ENCODE peak calls at places on chromosomes 4 and X, in eight cellular contexts. Y is keratinocyte; M is tibial artery; Q is CD8-positive, alpha-beta T cell; V is PC-3; A is lower lobe of right lung; L is esophagus muscularis mucosa; J is psoas muscle. I is an unnamed sample.

GRCh38 chrX:98067611-98068010 is 1183.9 kb downstream of the RPA4 start:
- DNase-seq in Y (no peak), M (no peak), Q (no peak), V (no peak), A (no peak), L (no peak), J (no peak), I (no peak)

GRCh38 chr4:56622176-56622575 is 58.9 kb downstream of the HOPX start:
- DNase-seq in Y (no peak), M (no peak), Q (no peak), V (peak; percentile 88), A (no peak), L (no peak), J (no peak), I (no peak)

GRCh38 chrX:10679387-10679786 is 59.0 kb upstream of the MID1 start:
- DNase-seq in Y (no peak), M (no peak), Q (no peak), V (no peak), A (no peak), L (no peak), J (no peak), I (no peak)

GRCh38 chrX:25198253-25198652 is 182.5 kb upstream of the ARX start:
- DNase-seq in Y (no peak), M (no peak), Q (no peak), V (no peak), A (no peak), L (no peak), J (no peak), I (no peak)

GRCh38 chr4:41540687-41541086 is 2.7 kb downstream of the LIMCH1 start:
- DNase-seq in Y (no peak), M (no peak), Q (no peak), V (no peak), A (no peak), L (no peak), J (no peak), I (no peak)

GRCh38 chrX:149910178-149910695 is 19.1 kb upstream of the HSFX4 start:
- DNase-seq in Y (no peak), M (no peak), Q (no peak), V (no peak), A (no peak), L (no peak), J (no peak), I (no peak)

GRCh38 chr4:7425171-7425570 is 9.6 kb downstream of the PSAPL1 start:
- DNase-seq in Y (no peak), M (peak; percentile 51), Q (no peak), V (no peak), A (peak; percentile 36), L (no peak), J (no peak), I (peak; percentile 57)

GRCh38 chr4:177012918-177013545 is 220.3 kb upstream of the VEGFC start:
- DNase-seq in Y (no peak), M (no peak), Q (no peak), V (peak; percentile 23), A (no peak), L (no peak), J (no peak), I (no peak)

GRCh38 chrX:141960573-141960972 is 56.9 kb downstream of the MAGEC1 start:
- DNase-seq in Y (no peak), M (no peak), Q (no peak), V (no peak), A (no peak), L (no peak), J (no peak), I (no peak)
- H3K4me1 ChIP-seq in Y (no peaks in the 10 kb centered on the region), M (no peaks in the 10 kb centered on the region), Q (no peaks in the 10 kb centered on the region), V (no peaks in the 10 kb centered on the region), A (no peaks in the 10 kb centered on the region), L (no peaks in the 10 kb centered on the region), J (no peaks in the 10 kb centered on the region), I (no peaks in the 10 kb centered on the region)

DNA sequence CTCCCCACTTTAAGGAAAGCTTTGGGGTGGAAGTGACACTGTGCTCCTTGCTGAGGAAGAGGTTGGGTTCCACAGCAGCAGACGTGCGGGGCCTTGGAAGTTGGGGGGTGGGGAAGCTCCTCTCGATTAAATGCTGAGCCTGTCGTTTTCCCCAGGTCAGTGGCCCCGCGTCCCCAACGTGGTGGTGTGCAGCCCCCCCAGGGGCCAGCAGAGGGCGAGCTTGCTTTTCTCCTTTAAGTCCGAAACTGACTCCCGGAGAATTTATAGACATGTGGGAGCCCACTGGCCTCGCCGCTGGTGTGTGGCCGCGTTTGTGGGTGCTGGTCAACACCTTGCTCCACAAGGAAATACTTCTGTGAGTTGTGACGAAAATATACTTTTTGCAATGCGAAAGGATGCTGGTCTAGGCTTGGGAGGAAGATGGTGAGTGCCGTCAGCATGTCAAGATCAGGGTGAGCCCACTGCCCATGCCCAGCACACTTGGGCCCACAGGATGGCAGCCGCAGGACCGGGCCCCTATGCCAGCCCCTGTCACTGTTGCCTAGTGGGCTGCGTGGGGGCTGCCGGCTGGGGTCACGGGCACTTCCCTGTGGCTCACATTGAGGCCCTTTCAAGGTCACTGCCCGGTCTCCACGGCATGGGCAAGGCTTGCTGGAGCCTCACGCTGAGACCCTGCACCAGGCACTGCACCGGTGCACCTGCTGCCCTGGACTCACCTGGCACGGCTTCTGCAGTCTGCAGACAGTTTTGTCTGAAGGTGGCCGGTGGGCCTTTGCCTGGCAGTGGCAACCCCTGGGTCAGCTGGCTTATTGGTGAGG is 9.4 kb downstream of the UVSSA start:
- DNase-seq in Y (no peak), M (no peak), Q (peak; percentile 48), V (peak; percentile 38), A (peak; percentile 73), L (no peak), J (peak; percentile 64), I (peak; percentile 86)
- H3K36me3 ChIP-seq in Y (peaks cover 14% of the 10 kb centered on the region), M (peaks cover 84% of the 10 kb centered on the region), Q (peaks cover 2% of the 10 kb centered on the region), V (no peaks in the 10 kb centered on the region), A (peaks cover 80% of the 10 kb centered on the region), L (peaks cover 64% of the 10 kb centered on the region), J (peaks cover 38% of the 10 kb centered on the region), I (peaks cover 89% of the 10 kb centered on the region)

GRCh38 chrX:70664726-70665125 is 220.1 kb downstream of the DLG3 start:
- DNase-seq in Y (no peak), M (no peak), Q (no peak), V (peak; percentile 49), A (no peak), L (no peak), J (no peak), I (no peak)
- TF ChIP-seq CTCF in Y (no peak), M (no peak), Q (peak; percentile 12), V (peak; percentile 58), A (no peak), L (peak; percentile 15), J (no peak), I (no peak)

GRCh38 chr4:70671091-70671490 is 4.8 kb upstream of the JCHAIN start:
- DNase-seq in Y (no peak), M (no peak), Q (no peak), V (no peak), A (no peak), L (no peak), J (no peak), I (no peak)
- H3K4me1 ChIP-seq in Y (no peaks in the 10 kb centered on the region), M (no peaks in the 10 kb centered on the region), Q (no peaks in the 10 kb centered on the region), V (peaks cover 15% of the 10 kb centered on the region), A (no peaks in the 10 kb centered on the region), L (no peaks in the 10 kb centered on the region), J (no peaks in the 10 kb centered on the region), I (no peaks in the 10 kb centered on the region)